ENCODE peak calls at places on chromosomes 11 and 22, in seven cellular contexts. One of them, this sample, is unnamed.
A peak's percentile ranks its signal among the peaks of the same experiment; 100 is the strongest.

GRCh38 chr11:66768088-66768521 is 39.1 kb upstream of the SPTBN2 start:
- DNase-seq in stimulated activated CD8-positive, alpha-beta memory T cell treated with anti-CD3 and anti-CD28 coated beads, Interleukin-4, amount 100 ng/mL, for 1 hour: no peak
- DNase-seq in T follicular helper cell: no peak
- DNase-seq in A172: no peak
- DNase-seq in SJSA1: no peak
- DNase-seq in glutamatergic neuron: no peak
- DNase-seq in Panc1: no peak
- DNase-seq in this sample: no peak

GRCh38 chr11:63767415-63768231 is 952 bp downstream of the ZFTA start:
- DNase-seq in stimulated activated CD8-positive, alpha-beta memory T cell treated with anti-CD3 and anti-CD28 coated beads, Interleukin-4, amount 100 ng/mL, for 1 hour: no peak
- DNase-seq in T follicular helper cell: peak; percentile 15
- DNase-seq in A172: peak; percentile 47
- DNase-seq in SJSA1: peak; percentile 78
- DNase-seq in glutamatergic neuron: peak; percentile 85
- DNase-seq in Panc1: no peak
- DNase-seq in this sample: peak; percentile 75

GRCh38 chr11:76872959-76873827 is 12.5 kb downstream of the ACER3 start:
- DNase-seq in stimulated activated CD8-positive, alpha-beta memory T cell treated with anti-CD3 and anti-CD28 coated beads, Interleukin-4, amount 100 ng/mL, for 1 hour: no peak
- DNase-seq in T follicular helper cell: no peak
- DNase-seq in A172: no peak
- DNase-seq in SJSA1: no peak
- DNase-seq in glutamatergic neuron: no peak
- DNase-seq in Panc1: no peak
- DNase-seq in this sample: no peak

GRCh38 chr11:46551261-46551660 is 42.6 kb downstream of the AMBRA1 start:
- DNase-seq in stimulated activated CD8-positive, alpha-beta memory T cell treated with anti-CD3 and anti-CD28 coated beads, Interleukin-4, amount 100 ng/mL, for 1 hour: no peak
- DNase-seq in T follicular helper cell: no peak
- DNase-seq in A172: no peak
- DNase-seq in SJSA1: no peak
- DNase-seq in glutamatergic neuron: no peak
- DNase-seq in Panc1: no peak
- DNase-seq in this sample: no peak

GRCh38 chr22:48639896-48640732 is 1187.6 kb downstream of the BRD1 start:
- DNase-seq in stimulated activated CD8-positive, alpha-beta memory T cell treated with anti-CD3 and anti-CD28 coated beads, Interleukin-4, amount 100 ng/mL, for 1 hour: no peak
- DNase-seq in T follicular helper cell: no peak
- DNase-seq in A172: no peak
- DNase-seq in SJSA1: no peak
- DNase-seq in glutamatergic neuron: no peak
- DNase-seq in Panc1: no peak
- DNase-seq in this sample: no peak

GRCh38 chr11:120336641-120337132 is 474 bp downstream of the ARHGEF12 start:
- DNase-seq in stimulated activated CD8-positive, alpha-beta memory T cell treated with anti-CD3 and anti-CD28 coated beads, Interleukin-4, amount 100 ng/mL, for 1 hour: no peak
- DNase-seq in T follicular helper cell: no peak
- DNase-seq in A172: no peak
- DNase-seq in SJSA1: no peak
- DNase-seq in glutamatergic neuron: no peak
- DNase-seq in Panc1: no peak
- DNase-seq in this sample: peak; percentile 63

GRCh38 chr11:96061094-96061493 is 137.2 kb upstream of the MTMR2 start:
- DNase-seq in stimulated activated CD8-positive, alpha-beta memory T cell treated with anti-CD3 and anti-CD28 coated beads, Interleukin-4, amount 100 ng/mL, for 1 hour: no peak
- DNase-seq in T follicular helper cell: no peak
- DNase-seq in A172: no peak
- DNase-seq in SJSA1: no peak
- DNase-seq in glutamatergic neuron: no peak
- DNase-seq in Panc1: no peak
- DNase-seq in this sample: no peak

GRCh38 chr11:15893080-15893492 is 463.3 kb downstream of the SOX6 start:
- DNase-seq in stimulated activated CD8-positive, alpha-beta memory T cell treated with anti-CD3 and anti-CD28 coated beads, Interleukin-4, amount 100 ng/mL, for 1 hour: no peak
- DNase-seq in T follicular helper cell: no peak
- DNase-seq in A172: peak; percentile 91
- DNase-seq in SJSA1: peak; percentile 93
- DNase-seq in glutamatergic neuron: no peak
- DNase-seq in Panc1: no peak
- DNase-seq in this sample: no peak

GRCh38 chr11:102226702-102227101 is 90.6 kb upstream of the BIRC3 start:
- DNase-seq in stimulated activated CD8-positive, alpha-beta memory T cell treated with anti-CD3 and anti-CD28 coated beads, Interleukin-4, amount 100 ng/mL, for 1 hour: no peak
- DNase-seq in T follicular helper cell: no peak
- DNase-seq in A172: peak; percentile 69
- DNase-seq in SJSA1: no peak
- DNase-seq in glutamatergic neuron: no peak
- DNase-seq in Panc1: no peak
- DNase-seq in this sample: no peak

GRCh38 chr11:17985517-17985916 is 27.3 kb downstream of the SERGEF start:
- DNase-seq in stimulated activated CD8-positive, alpha-beta memory T cell treated with anti-CD3 and anti-CD28 coated beads, Interleukin-4, amount 100 ng/mL, for 1 hour: no peak
- DNase-seq in T follicular helper cell: no peak
- DNase-seq in A172: peak; percentile 70
- DNase-seq in SJSA1: no peak
- DNase-seq in glutamatergic neuron: no peak
- DNase-seq in Panc1: no peak
- DNase-seq in this sample: no peak

GRCh38 chr11:11629368-11629767 is 7.6 kb upstream of the GALNT18 start:
- DNase-seq in stimulated activated CD8-positive, alpha-beta memory T cell treated with anti-CD3 and anti-CD28 coated beads, Interleukin-4, amount 100 ng/mL, for 1 hour: no peak
- DNase-seq in T follicular helper cell: no peak
- DNase-seq in A172: no peak
- DNase-seq in SJSA1: no peak
- DNase-seq in glutamatergic neuron: no peak
- DNase-seq in Panc1: no peak
- DNase-seq in this sample: no peak

GRCh38 chr11:8603696-8604077 is 9.7 kb upstream of the STK33 start:
- DNase-seq in stimulated activated CD8-positive, alpha-beta memory T cell treated with anti-CD3 and anti-CD28 coated beads, Interleukin-4, amount 100 ng/mL, for 1 hour: no peak
- DNase-seq in T follicular helper cell: no peak
- DNase-seq in A172: no peak
- DNase-seq in SJSA1: no peak
- DNase-seq in glutamatergic neuron: no peak
- DNase-seq in Panc1: no peak
- DNase-seq in this sample: no peak

GRCh38 chr11:70539360-70540095 is 141.2 kb downstream of the CTTN start:
- DNase-seq in stimulated activated CD8-positive, alpha-beta memory T cell treated with anti-CD3 and anti-CD28 coated beads, Interleukin-4, amount 100 ng/mL, for 1 hour: no peak
- DNase-seq in T follicular helper cell: no peak
- DNase-seq in A172: no peak
- DNase-seq in SJSA1: no peak
- DNase-seq in glutamatergic neuron: peak; percentile 7
- DNase-seq in Panc1: no peak
- DNase-seq in this sample: no peak

GRCh38 chr22:43398246-43398645 is 13.6 kb upstream of the MPPED1 start:
- DNase-seq in stimulated activated CD8-positive, alpha-beta memory T cell treated with anti-CD3 and anti-CD28 coated beads, Interleukin-4, amount 100 ng/mL, for 1 hour: no peak
- DNase-seq in T follicular helper cell: no peak
- DNase-seq in A172: no peak
- DNase-seq in SJSA1: no peak
- DNase-seq in glutamatergic neuron: no peak
- DNase-seq in Panc1: no peak
- DNase-seq in this sample: no peak

GRCh38 chr11:30432177-30432576 is 109.3 kb downstream of the ARL14EP start:
- DNase-seq in stimulated activated CD8-positive, alpha-beta memory T cell treated with anti-CD3 and anti-CD28 coated beads, Interleukin-4, amount 100 ng/mL, for 1 hour: no peak
- DNase-seq in T follicular helper cell: no peak
- DNase-seq in A172: no peak
- DNase-seq in SJSA1: no peak
- DNase-seq in glutamatergic neuron: no peak
- DNase-seq in Panc1: no peak
- DNase-seq in this sample: no peak

GRCh38 chr11:77501748-77502147 is 27.9 kb upstream of the PAK1 start:
- DNase-seq in stimulated activated CD8-positive, alpha-beta memory T cell treated with anti-CD3 and anti-CD28 coated beads, Interleukin-4, amount 100 ng/mL, for 1 hour: no peak
- DNase-seq in T follicular helper cell: no peak
- DNase-seq in A172: no peak
- DNase-seq in SJSA1: no peak
- DNase-seq in glutamatergic neuron: no peak
- DNase-seq in Panc1: no peak
- DNase-seq in this sample: no peak

GRCh38 chr11:73326929-73327811 is 19.1 kb downstream of the ARHGEF17 start:
- DNase-seq in stimulated activated CD8-positive, alpha-beta memory T cell treated with anti-CD3 and anti-CD28 coated beads, Interleukin-4, amount 100 ng/mL, for 1 hour: no peak
- DNase-seq in T follicular helper cell: no peak
- DNase-seq in A172: peak; percentile 46
- DNase-seq in SJSA1: no peak
- DNase-seq in glutamatergic neuron: no peak
- DNase-seq in Panc1: no peak
- DNase-seq in this sample: no peak

GRCh38 chr11:116504541-116505149 is 268.1 kb downstream of the BUD13 start:
- DNase-seq in stimulated activated CD8-positive, alpha-beta memory T cell treated with anti-CD3 and anti-CD28 coated beads, Interleukin-4, amount 100 ng/mL, for 1 hour: no peak
- DNase-seq in T follicular helper cell: no peak
- DNase-seq in A172: no peak
- DNase-seq in SJSA1: no peak
- DNase-seq in glutamatergic neuron: no peak
- DNase-seq in Panc1: no peak
- DNase-seq in this sample: no peak

GRCh38 chr11:5679811-5680210 is 5.1 kb downstream of the TRIM5 start:
- DNase-seq in stimulated activated CD8-positive, alpha-beta memory T cell treated with anti-CD3 and anti-CD28 coated beads, Interleukin-4, amount 100 ng/mL, for 1 hour: no peak
- DNase-seq in T follicular helper cell: no peak
- DNase-seq in A172: no peak
- DNase-seq in SJSA1: no peak
- DNase-seq in glutamatergic neuron: no peak
- DNase-seq in Panc1: no peak
- DNase-seq in this sample: no peak

GRCh38 chr11:11580831-11581492 is 40.8 kb downstream of the GALNT18 start:
- DNase-seq in stimulated activated CD8-positive, alpha-beta memory T cell treated with anti-CD3 and anti-CD28 coated beads, Interleukin-4, amount 100 ng/mL, for 1 hour: no peak
- DNase-seq in T follicular helper cell: no peak
- DNase-seq in A172: no peak
- DNase-seq in SJSA1: no peak
- DNase-seq in glutamatergic neuron: no peak
- DNase-seq in Panc1: no peak
- DNase-seq in this sample: no peak

GRCh38 chr11:76799061-76799804 is 16.1 kb downstream of the TSKU start:
- DNase-seq in stimulated activated CD8-positive, alpha-beta memory T cell treated with anti-CD3 and anti-CD28 coated beads, Interleukin-4, amount 100 ng/mL, for 1 hour: peak; percentile 47
- DNase-seq in T follicular helper cell: peak; percentile 52
- DNase-seq in A172: peak; percentile 50
- DNase-seq in SJSA1: peak; percentile 66
- DNase-seq in glutamatergic neuron: peak; percentile 90
- DNase-seq in Panc1: no peak
- DNase-seq in this sample: peak; percentile 93

GRCh38 chr11:61481806-61482205 is 26.7 kb upstream of the LRRC10B start:
- DNase-seq in stimulated activated CD8-positive, alpha-beta memory T cell treated with anti-CD3 and anti-CD28 coated beads, Interleukin-4, amount 100 ng/mL, for 1 hour: no peak
- DNase-seq in T follicular helper cell: no peak
- DNase-seq in A172: no peak
- DNase-seq in SJSA1: no peak
- DNase-seq in glutamatergic neuron: peak; percentile 78
- DNase-seq in Panc1: no peak
- DNase-seq in this sample: no peak

This sample was measured in left cardiac atrium.